ENCODE peak calls at places on chromosome 10, in nine cellular contexts. I is ureter; M is activated T-cell treated with anti-CD3 and anti-CD28 coated beads, Interleukin-2, amount 50 U/mL, for 24 hours; T is activated CD4-positive, alpha-beta T cell treated with anti-CD3 and anti-CD28 coated beads for 48 hours; D is Kasumi-1; R is lower lobe of right lung; E is ELR; N is psoas muscle; H is NT2/D1. L is an unnamed sample.

GRCh38 chr10:26555719-26556368 is 117.7 kb downstream of the APBB1IP start:
- DNase-seq in I (peak), M (no peak), T (no peak), D (peak), R (peak), E (peak), N (peak), H (no peak), L (peak)

GRCh38 chr10:78997635-78998618 is 70.8 kb upstream of the ZMIZ1 start:
- DNase-seq in I (no peak), M (no peak), T (no peak), D (no peak), R (no peak), E (no peak), N (peak), H (no peak), L (peak)

GRCh38 chr10:70699659-70700174 is 27.4 kb downstream of the ADAMTS14 start:
- DNase-seq in I (no peak), M (no peak), T (no peak), D (no peak), R (no peak), E (peak), N (no peak), H (no peak), L (peak)

GRCh38 chr10:95445837-95446347 is 115.3 kb downstream of the SORBS1 start:
- DNase-seq in I (peak), M (peak), T (peak), D (peak), R (peak), E (peak), N (peak), H (peak), L (peak)

GRCh38 chr10:6530211-6530840 is 49.8 kb downstream of the PRKCQ start:
- DNase-seq in I (no peak), M (peak), T (peak), D (no peak), R (no peak), E (no peak), N (no peak), H (no peak), L (no peak)

GRCh38 chr10:29751686-29752085 is 116.9 kb upstream of the SVIL start:
- DNase-seq in I (no peak), M (no peak), T (no peak), D (no peak), R (no peak), E (no peak), N (no peak), H (no peak), L (no peak)

GRCh38 chr10:31261502-31262311 is 57.3 kb upstream of the ZEB1 start:
- DNase-seq in I (no peak), M (no peak), T (no peak), D (no peak), R (no peak), E (peak), N (no peak), H (no peak), L (peak)

GRCh38 chr10:66919248-66919647 is 6.6 kb upstream of the LRRTM3 start:
- DNase-seq in I (no peak), M (no peak), T (no peak), D (no peak), R (no peak), E (no peak), N (no peak), H (no peak), L (no peak)

GRCh38 chr10:15558136-15558535 is 161.6 kb downstream of the ITGA8 start:
- DNase-seq in I (no peak), M (no peak), T (no peak), D (no peak), R (no peak), E (peak), N (no peak), H (no peak), L (no peak)

GRCh38 chr10:22618081-22618785 is 96.1 kb downstream of the PIP4K2A start:
- DNase-seq in I (no peak), M (no peak), T (no peak), D (no peak), R (no peak), E (peak), N (no peak), H (no peak), L (no peak)

GRCh38 chr10:79390551-79391229 is 43.4 kb downstream of the PPIF start:
- DNase-seq in I (peak), M (peak), T (peak), D (peak), R (peak), E (no peak), N (peak), H (no peak), L (no peak)

GRCh38 chr10:3801558-3802192 is 16.7 kb upstream of the KLF6 start:
- DNase-seq in I (no peak), M (no peak), T (no peak), D (no peak), R (no peak), E (no peak), N (no peak), H (no peak), L (no peak)

GRCh38 chr10:70931168-70931805 is 42.9 kb upstream of the PCBD1 start:
- DNase-seq in I (no peak), M (no peak), T (no peak), D (no peak), R (no peak), E (peak), N (no peak), H (no peak), L (peak)

GRCh38 chr10:116094356-116094755 is 178.7 kb downstream of the GFRA1 start:
- DNase-seq in I (no peak), M (no peak), T (no peak), D (no peak), R (no peak), E (no peak), N (no peak), H (no peak), L (no peak)

GRCh38 chr10:132547421-132547861 is 9.9 kb downstream of the INPP5A start:
- DNase-seq in I (peak), M (no peak), T (peak), D (no peak), R (no peak), E (no peak), N (peak), H (no peak), L (no peak)

L was measured in MCF 10A.